ENCODE peak calls at places on chromosomes 3 and 15, in eight cellular contexts. C is colonic mucosa, Z is GM23248, G is heart left ventricle, Y is left ventricle myocardium inferior, E is small intestine, R is right cardiac atrium, K is right atrium auricular region. X is an unnamed sample.

GRCh38 chr3:50194128-50194902 is 2.9 kb downstream of the GNAT1 start:
- DNase-seq in E (peak; percentile 53), C (peak; percentile 63), G (peak; percentile 54), Z (peak; percentile 77), K (peak; percentile 67), Y (peak; percentile 65), R (peak; percentile 86), X (peak; percentile 54)

GRCh38 chr3:97957617-97958311 is 14.5 kb downstream of the RIOX2 start:
- DNase-seq in C (peak; percentile 25), R (no peak), G (peak; percentile 14), E (no peak), Z (no peak), Y (no peak), K (no peak), X (no peak)

GRCh38 chr15:101313041-101313761 is 18.2 kb upstream of the SNRPA1 start:
- DNase-seq in G (no peak), K (no peak), C (no peak), Y (no peak), Z (no peak), E (no peak), R (no peak), X (no peak)

GRCh38 chr3:178223876-178224275 is 312.4 kb upstream of the KCNMB2 start:
- DNase-seq in R (no peak), E (no peak), Y (no peak), G (no peak), Z (no peak), C (no peak), K (no peak), X (no peak)

GRCh38 chr3:184766555-184767261 is 45.3 kb upstream of the VPS8 start:
- DNase-seq in Y (no peak), R (peak; percentile 17), K (no peak), G (no peak), E (no peak), Z (no peak), C (no peak), X (no peak)

GRCh38 chr3:153680526-153680925 is 440.7 kb upstream of the ARHGEF26 start:
- DNase-seq in Z (no peak), G (no peak), R (no peak), K (no peak), C (no peak), Y (no peak), E (no peak), X (no peak)

GRCh38 chr3:170044280-170044679 is 6.5 kb downstream of the GPR160 start:
- DNase-seq in Z (no peak), R (no peak), C (no peak), E (no peak), K (no peak), Y (no peak), G (no peak), X (no peak)

GRCh38 chr3:47475570-47476329 is at the start of gene SCAP:
- DNase-seq in C (peak; percentile 95), Y (peak; percentile 94), Z (peak; percentile 89), G (peak; percentile 93), E (peak; percentile 89), R (peak; percentile 98), K (peak; percentile 94), X (peak; percentile 93)

GRCh38 chr3:102089904-102090492 is 240.7 kb downstream of the NFKBIZ start:
- DNase-seq in C (peak; percentile 50), E (peak; percentile 57), R (no peak), Y (no peak), K (no peak), G (no peak), Z (peak; percentile 75), X (no peak)

GRCh38 chr3:58099850-58100249 is 91.6 kb downstream of the FLNB start:
- DNase-seq in K (no peak), R (no peak), G (no peak), C (no peak), E (no peak), Z (no peak), Y (no peak), X (no peak)
- H3K4me1 ChIP-seq in K (no peaks in the 10 kb centered on the region), R (no peaks in the 10 kb centered on the region), G (peaks cover 3% of the 10 kb centered on the region), C (no peaks in the 10 kb centered on the region), E (no peaks in the 10 kb centered on the region), Z (no peaks in the 10 kb centered on the region), Y (peaks cover 21% of the 10 kb centered on the region), X (no peaks in the 10 kb centered on the region)

GRCh38 chr3:13474021-13474420 is 6.1 kb upstream of the HDAC11 start:
- DNase-seq in K (no peak), R (no peak), E (no peak), Z (no peak), Y (no peak), C (no peak), G (no peak), X (no peak)
- H3K27ac ChIP-seq in K (no peak overlapping the region), R (no peak overlapping the region), E (no peak overlapping the region), Z (no peak overlapping the region), Y (no peak overlapping the region), C (no peak overlapping the region), G (no peak overlapping the region), X (no peak overlapping the region)

GRCh38 chr15:91939432-91939831 is 85.9 kb downstream of the SLCO3A1 start:
- DNase-seq in Z (no peak), E (no peak), Y (peak; percentile 69), R (peak; percentile 84), C (no peak), K (no peak), G (peak; percentile 63), X (no peak)
- H3K4me1 ChIP-seq in Z (peaks cover 13% of the 10 kb centered on the region), E (peaks cover 21% of the 10 kb centered on the region), Y (peaks cover 85% of the 10 kb centered on the region), R (peaks cover 38% of the 10 kb centered on the region), C (peaks cover 19% of the 10 kb centered on the region), K (no peaks in the 10 kb centered on the region), G (peaks cover 26% of the 10 kb centered on the region), X (peaks cover 37% of the 10 kb centered on the region)

GRCh38 chr15:97504031-97504430 is 456.5 kb upstream of the ARRDC4 start:
- DNase-seq in G (no peak), C (no peak), R (no peak), Z (no peak), E (no peak), K (no peak), Y (no peak), X (no peak)
- H3K27ac ChIP-seq in G (no peak overlapping the region), C (no peak overlapping the region), R (no peak overlapping the region), Z (no peak overlapping the region), E (no peak overlapping the region), K (no peak overlapping the region), Y (no peak overlapping the region), X (no peak overlapping the region)

DNA sequence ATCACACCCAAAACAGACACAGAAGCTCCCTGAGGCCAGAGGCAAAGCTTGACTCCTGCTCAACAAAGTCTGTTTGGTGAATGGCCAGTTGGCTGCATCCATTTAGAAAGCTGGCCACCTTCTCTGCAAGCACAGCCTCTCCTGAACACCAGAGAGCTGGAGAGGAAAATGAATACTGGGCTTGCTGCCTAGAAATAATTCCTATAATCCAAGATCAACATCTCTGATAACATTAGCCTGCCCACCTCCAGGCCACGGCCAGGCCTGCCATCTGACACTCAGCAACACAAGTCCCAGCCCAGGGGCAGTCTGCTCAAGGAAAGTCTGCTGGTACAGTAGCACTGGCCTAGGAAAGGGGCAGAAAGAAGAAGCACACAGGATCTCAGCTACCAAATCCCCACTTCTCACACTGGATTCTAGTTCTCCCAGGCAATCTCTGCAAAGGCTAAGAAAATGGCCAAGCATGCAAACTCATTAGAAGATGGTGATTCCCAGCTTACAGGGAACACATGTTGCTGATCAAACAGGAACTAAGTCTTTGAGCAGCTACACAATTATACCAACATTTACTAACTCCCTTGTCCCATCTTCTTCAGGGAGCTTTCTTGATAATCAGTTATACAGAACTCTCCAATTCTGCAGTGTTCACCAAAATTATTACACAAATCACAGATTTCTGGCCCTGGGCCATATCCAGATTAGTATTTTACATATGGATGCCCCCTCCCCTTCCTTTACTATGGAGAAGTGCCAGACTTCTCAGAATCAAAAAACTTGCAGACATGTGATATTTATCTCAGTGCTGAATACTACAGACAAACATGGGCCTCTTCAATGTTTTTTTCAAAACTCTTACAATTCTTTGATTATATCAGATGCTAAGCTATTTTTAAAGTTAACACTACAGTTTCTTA is 9.9 kb downstream of the TBC1D2B start:
- DNase-seq in K (no peak), Y (no peak), Z (peak; percentile 31), G (no peak), C (no peak), E (no peak), R (no peak), X (no peak)
- H3K4me1 ChIP-seq in K (no peaks in the 10 kb centered on the region), Y (peaks cover 89% of the 10 kb centered on the region), Z (peaks cover 93% of the 10 kb centered on the region), G (peaks cover 27% of the 10 kb centered on the region), C (peaks cover 22% of the 10 kb centered on the region), E (peaks cover 61% of the 10 kb centered on the region), R (peaks cover 37% of the 10 kb centered on the region), X (peaks cover 48% of the 10 kb centered on the region)

DNA sequence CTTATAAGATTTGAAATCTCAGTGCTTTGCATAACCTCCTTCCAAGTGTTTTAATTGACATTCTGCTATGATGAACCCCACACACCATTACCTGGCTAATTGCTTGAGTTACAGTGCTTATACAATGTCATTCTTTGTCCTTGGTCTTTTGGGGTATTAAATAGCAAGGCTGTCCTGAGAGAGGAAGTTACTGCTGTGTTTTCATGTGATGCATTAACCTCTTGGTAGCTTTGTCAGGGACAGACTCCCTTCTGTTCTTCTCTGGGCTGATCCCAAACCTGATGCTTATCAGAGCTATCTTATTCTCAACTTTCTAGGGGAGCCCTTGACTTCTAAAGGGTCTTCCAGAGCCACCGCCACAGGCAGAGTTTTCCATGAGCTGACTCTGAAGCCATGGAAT is 12.4 kb upstream of the OTOL1 start:
- DNase-seq in R (no peak), Y (no peak), G (no peak), K (no peak), E (no peak), C (no peak), Z (no peak), X (no peak)
- H3K27ac ChIP-seq in R (no peak overlapping the region), Y (no peak overlapping the region), G (no peak overlapping the region), K (no peak overlapping the region), E (no peak overlapping the region), C (no peak overlapping the region), Z (no peak overlapping the region), X (no peak overlapping the region)

DNA sequence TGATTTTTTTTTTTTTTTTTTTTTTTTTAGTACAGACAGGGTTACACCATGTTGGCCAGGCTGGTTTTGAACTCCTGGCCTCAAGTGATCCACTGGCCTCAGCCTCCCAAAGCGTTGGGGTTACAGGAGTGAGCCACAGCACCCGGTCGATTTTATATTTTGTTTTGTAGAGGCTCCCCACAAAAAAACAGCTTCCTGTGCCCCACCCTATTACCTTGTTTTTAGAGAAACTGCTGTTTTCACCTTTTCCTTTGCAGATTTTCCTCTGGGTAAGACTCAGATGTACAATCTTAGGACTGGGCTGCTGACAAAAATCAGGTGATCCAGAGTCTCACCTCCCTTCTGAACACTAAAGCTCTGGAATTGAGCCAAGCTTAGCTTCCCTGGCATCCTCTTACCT is 20.6 kb downstream of the ARRDC4 start:
- DNase-seq in K (no peak), C (no peak), Y (no peak), R (no peak), Z (no peak), E (no peak), G (no peak), X (no peak)
- H3K4me1 ChIP-seq in K (no peaks in the 10 kb centered on the region), C (no peaks in the 10 kb centered on the region), Y (peaks cover 5% of the 10 kb centered on the region), R (no peaks in the 10 kb centered on the region), Z (peaks cover 8% of the 10 kb centered on the region), E (no peaks in the 10 kb centered on the region), G (no peaks in the 10 kb centered on the region), X (peaks cover 1% of the 10 kb centered on the region)

X was measured in lung.